ENCODE peak calls at places on chromosome 18, in four cellular contexts. D is HCT116, C is keratinocyte, Y is neural progenitor cell. I is an unnamed sample. For H3K4me1, the result is how much of the 10 kb centered on the place peaks cover.

GRCh38 chr18:2912357-2913299 is 65.8 kb downstream of the EMILIN2 start:
- DNase-seq in D (no peak), C (no peak), Y (no peak), I (peak)

GRCh38 chr18:10285283-10285640 is 169.2 kb upstream of the APCDD1 start:
- DNase-seq in D (no peak), C (no peak), Y (no peak), I (no peak)

GRCh38 chr18:28715206-28715605 is 538.3 kb upstream of the CDH2 start:
- DNase-seq in D (no peak), C (no peak), Y (no peak), I (no peak)

GRCh38 chr18:63073481-63073880 is 246.1 kb downstream of the BCL2 start:
- DNase-seq in D (no peak), C (no peak), Y (no peak), I (no peak)

GRCh38 chr18:57437433-57437781 is 2.2 kb downstream of the ONECUT2 start:
- DNase-seq in D (no peak), C (no peak), Y (peak), I (peak)

GRCh38 chr18:22221350-22221749 is 52.0 kb downstream of the GATA6 start:
- DNase-seq in D (no peak), C (no peak), Y (no peak), I (no peak)

GRCh38 chr18:63099848-63100625 is 219.5 kb downstream of the BCL2 start:
- DNase-seq in D (no peak), C (no peak), Y (no peak), I (no peak)

GRCh38 chr18:77321823-77322805 is 72.5 kb downstream of the GALR1 start:
- DNase-seq in D (no peak), C (no peak), Y (no peak), I (no peak)

GRCh38 chr18:58057291-58057965 is 13.4 kb downstream of the NEDD4L start:
- DNase-seq in D (no peak), C (no peak), Y (no peak), I (no peak)

GRCh38 chr18:26021061-26021754 is 69.2 kb downstream of the SS18 start:
- DNase-seq in D (no peak), C (no peak), Y (no peak), I (no peak)

GRCh38 chr18:37534627-37535026 is 31.0 kb downstream of the CELF4 start:
- DNase-seq in D (no peak), C (no peak), Y (no peak), I (no peak)

GRCh38 chr18:62716679-62717058 is 1.3 kb downstream of the PHLPP1 start:
- DNase-seq in D (no peak), C (no peak), Y (peak), I (peak)

GRCh38 chr18:73365018-73365417 is 497.2 kb upstream of the NETO1 start:
- DNase-seq in D (no peak), C (no peak), Y (no peak), I (no peak)

GRCh38 chr18:55404811-55405654 is 183.0 kb downstream of the TCF4 start:
- DNase-seq in D (no peak), C (no peak), Y (no peak), I (no peak)

GRCh38 chr18:62784966-62785413 is 69.6 kb downstream of the PHLPP1 start:
- DNase-seq in D (no peak), C (no peak), Y (peak), I (no peak)

GRCh38 chr18:54606835-54607212 is 15.8 kb downstream of the DYNAP start:
- DNase-seq in D (no peak), C (no peak), Y (no peak), I (no peak)

GRCh38 chr18:24657461-24657860 is 197.0 kb downstream of the HRH4 start:
- DNase-seq in D (no peak), C (no peak), Y (no peak), I (no peak)

GRCh38 chr18:45621068-45621511 is 5.8 kb downstream of the SLC14A2 start:
- DNase-seq in D (peak), C (no peak), Y (peak), I (no peak)

GRCh38 chr18:51857989-51858388 is 482.0 kb upstream of the DCC start:
- DNase-seq in D (no peak), C (no peak), Y (no peak), I (no peak)

GRCh38 chr18:45998244-45998643 is 31.1 kb upstream of the EPG5 start:
- DNase-seq in D (no peak), C (no peak), Y (no peak), I (no peak)

GRCh38 chr18:36450264-36450663 is 152.8 kb downstream of the FHOD3 start:
- DNase-seq in D (no peak), C (no peak), Y (no peak), I (no peak)

GRCh38 chr18:59605633-59606192 is 91.5 kb downstream of the CCBE1 start:
- DNase-seq in D (no peak), C (no peak), Y (no peak), I (no peak)

GRCh38 chr18:54671291-54671881 is 80.3 kb downstream of the DYNAP start:
- DNase-seq in D (peak), C (no peak), Y (peak), I (no peak)

GRCh38 chr18:65607161-65607560 is 143.7 kb upstream of the CDH7 start:
- DNase-seq in D (no peak), C (no peak), Y (no peak), I (no peak)

GRCh38 chr18:22300665-22301636 is 116.8 kb downstream of the CTAGE1 start:
- DNase-seq in D (no peak), C (no peak), Y (no peak), I (no peak)

GRCh38 chr18:34709631-34710429 is at the start of gene DTNA:
- DNase-seq in D (no peak), C (no peak), Y (peak), I (no peak)

GRCh38 chr18:68984342-68984741 is 186.5 kb downstream of the CCDC102B start:
- DNase-seq in D (no peak), C (no peak), Y (no peak), I (no peak)

GRCh38 chr18:75350857-75351256 is 76.6 kb downstream of the SMIM21 start:
- DNase-seq in D (no peak), C (no peak), Y (no peak), I (no peak)

GRCh38 chr18:3554811-3555427 is 104.9 kb downstream of the TGIF1 start:
- DNase-seq in D (no peak), C (no peak), Y (no peak), I (no peak)

GRCh38 chr18:58697131-58697530 is 25.9 kb downstream of the MALT1 start:
- DNase-seq in D (no peak), C (no peak), Y (no peak), I (no peak)

GRCh38 chr18:55857961-55858360 is 270.0 kb upstream of the TCF4 start:
- DNase-seq in D (no peak), C (no peak), Y (no peak), I (no peak)

GRCh38 chr18:28512357-28512756 is 335.4 kb upstream of the CDH2 start:
- DNase-seq in D (no peak), C (no peak), Y (no peak), I (no peak)

GRCh38 chr18:47260138-47260923 is 8.9 kb upstream of the SKOR2 start:
- DNase-seq in D (no peak), C (no peak), Y (peak), I (peak)

GRCh38 chr18:49494660-49495059 is 7.6 kb upstream of the C18orf32 start:
- DNase-seq in D (no peak), C (no peak), Y (no peak), I (no peak)

GRCh38 chr18:61502472-61502871 is 169.2 kb downstream of the CDH20 start:
- DNase-seq in D (peak), C (peak), Y (peak), I (no peak)
- TF ChIP-seq CTCF in D (peak), C (peak), Y (peak), I (peak)

GRCh38 chr18:32110005-32110404 is 18.3 kb downstream of the RNF138 start:
- DNase-seq in D (no peak), C (no peak), Y (no peak), I (no peak)

GRCh38 chr18:32104516-32104915 is 12.8 kb downstream of the RNF138 start:
- DNase-seq in D (no peak), C (no peak), Y (no peak), I (no peak)
- H3K4me1 ChIP-seq in D (under half), C (under half), Y (under half), I (under half)

GRCh38 chr18:32339062-32339461 is 131.6 kb downstream of the GAREM1 start:
- DNase-seq in D (no peak), C (no peak), Y (no peak), I (no peak)

GRCh38 chr18:32332708-32333107 is 138.0 kb downstream of the GAREM1 start:
- DNase-seq in D (no peak), C (no peak), Y (no peak), I (no peak)

GRCh38 chr18:32333781-32334180 is 136.9 kb downstream of the GAREM1 start:
- DNase-seq in D (no peak), C (no peak), Y (peak), I (no peak)

GRCh38 chr18:32337347-32337746 is 133.3 kb downstream of the GAREM1 start:
- DNase-seq in D (no peak), C (no peak), Y (no peak), I (no peak)

GRCh38 chr18:32337821-32338220 is 132.9 kb downstream of the GAREM1 start:
- DNase-seq in D (no peak), C (no peak), Y (no peak), I (no peak)
- H3K9ac ChIP-seq in D (no peak), C (no peak), Y (no peak), I (no peak)

GRCh38 chr18:79962311-79962710 is 2.1 kb upstream of the HSBP1L1 start:
- DNase-seq in D (peak), C (no peak), Y (no peak), I (no peak)

GRCh38 chr18:79961527-79962291 is 2.7 kb upstream of the HSBP1L1 start:
- DNase-seq in D (no peak), C (no peak), Y (peak), I (no peak)

GRCh38 chr18:79964330-79965118 is at the start of gene HSBP1L1:
- DNase-seq in D (peak), C (no peak), Y (peak), I (peak)

GRCh38 chr18:79963658-79964329 is 649 bp upstream of the HSBP1L1 start:
- DNase-seq in D (no peak), C (no peak), Y (no peak), I (peak)

DNA sequence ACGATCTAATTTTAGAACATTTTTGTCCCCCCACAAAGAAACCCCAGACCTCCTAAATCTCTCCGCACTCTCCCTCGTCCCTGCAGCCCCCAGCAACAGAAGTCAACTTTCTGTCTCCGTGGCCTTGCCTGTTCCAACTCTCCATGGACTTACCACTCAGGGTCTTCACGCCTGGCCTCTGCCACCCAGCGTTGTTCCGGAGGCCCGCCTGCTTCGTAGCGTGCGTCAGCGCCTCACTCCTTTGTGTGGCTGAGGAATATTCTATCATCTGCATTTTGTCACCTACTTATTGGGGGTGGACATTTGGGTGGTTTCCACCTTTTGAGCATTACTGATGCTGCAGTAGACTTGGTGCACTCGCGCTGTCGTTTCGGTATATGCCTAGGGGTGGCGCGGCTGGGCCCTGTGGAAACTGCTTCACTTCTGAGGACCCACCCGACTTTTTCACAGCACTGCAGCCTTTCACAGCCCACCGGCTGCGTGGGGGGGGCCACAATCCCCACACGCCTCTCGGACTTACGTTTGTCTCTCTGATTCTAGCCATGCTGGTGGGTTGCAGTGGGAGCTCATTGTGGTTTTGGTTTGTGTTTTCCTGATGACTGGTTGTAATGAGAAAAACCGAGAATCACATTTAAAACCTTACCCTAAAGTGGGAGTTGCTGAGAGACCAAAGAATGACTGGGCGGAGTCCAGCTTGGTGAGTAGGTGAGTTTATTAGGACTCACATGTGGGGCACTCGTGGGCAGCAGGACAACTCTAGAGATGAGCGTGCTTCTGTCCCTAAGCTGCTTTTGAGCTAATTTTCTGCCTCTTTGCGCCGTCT is 1.4 kb upstream of the HSBP1L1 start:
- DNase-seq in D (no peak), C (no peak), Y (peak), I (no peak)
- TF ChIP-seq CTCF in D (no peak), C (no peak), Y (no peak), I (no peak)

GRCh38 chr18:13219012-13219396 is 444 bp downstream of the LDLRAD4 start:
- DNase-seq in D (no peak), C (no peak), Y (peak), I (no peak)
- H3K4me1 ChIP-seq in D (under half), C (under half), Y (under half), I (under half)

DNA sequence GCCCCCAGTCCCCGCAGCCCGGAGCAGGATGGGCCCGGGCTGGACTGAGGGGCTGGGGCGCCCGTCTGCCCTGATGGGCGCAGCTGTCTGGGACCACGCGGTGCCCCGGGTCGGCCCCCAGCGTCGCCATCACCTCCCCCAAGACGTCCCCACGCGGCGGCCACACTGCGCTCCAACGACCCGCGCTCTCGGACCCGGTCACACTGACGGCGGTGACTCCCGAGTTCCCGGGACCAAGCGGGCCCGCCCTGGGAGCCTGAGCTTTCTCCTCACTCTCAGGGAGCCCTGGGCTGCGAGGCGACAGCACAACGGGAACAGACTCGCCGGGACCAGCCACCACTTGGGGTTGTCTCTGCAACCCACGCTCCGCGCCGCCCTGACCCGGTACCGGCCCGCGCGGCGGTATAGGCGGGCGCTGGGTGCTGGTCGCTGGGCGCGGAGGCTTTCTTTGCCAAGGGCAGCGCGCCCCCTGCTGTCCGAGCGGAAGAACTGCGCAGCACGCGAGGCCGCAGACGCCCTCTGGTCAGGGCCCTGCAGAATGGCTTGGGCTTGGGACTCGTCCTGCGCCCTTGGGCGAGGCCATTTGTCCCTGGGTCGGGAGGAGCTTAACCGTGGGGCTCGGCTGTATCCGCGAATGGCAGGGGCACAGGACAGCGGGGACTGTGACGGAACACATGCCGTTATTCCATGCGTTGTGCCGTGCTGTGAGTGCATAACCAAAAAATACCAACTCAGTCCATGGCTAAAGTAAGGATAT is 54.8 kb upstream of the ANKRD62 start:
- DNase-seq in D (peak), C (no peak), Y (peak), I (peak)
- H3K9ac ChIP-seq in D (peak), C (peak), Y (no peak), I (no peak)

GRCh38 chr18:12278765-12279682 is 24.9 kb downstream of the CIDEA start:
- DNase-seq in D (no peak), C (no peak), Y (peak), I (peak)
- TF ChIP-seq CTCF in D (no peak), C (no peak), Y (peak), I (no peak)

DNA sequence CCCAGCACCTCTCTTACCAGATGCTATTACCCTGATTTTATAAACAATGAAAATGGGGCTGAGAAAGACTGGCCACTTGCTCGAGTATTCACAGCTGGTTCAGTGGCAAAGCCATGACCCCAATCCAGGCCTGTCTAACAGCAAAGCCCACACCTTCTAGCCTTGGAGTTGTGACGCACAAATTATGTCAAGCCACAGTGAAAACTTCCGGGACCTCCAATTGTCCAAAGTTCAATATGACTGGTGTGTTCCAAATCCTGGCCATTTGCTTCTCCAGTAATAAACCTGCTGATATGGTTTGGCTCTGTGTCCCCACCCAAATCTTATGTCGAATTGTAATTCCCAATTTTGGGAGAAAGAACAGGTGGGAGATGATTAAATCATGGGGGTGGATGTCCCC is 64.7 kb upstream of the RIOK3 start:
- DNase-seq in D (no peak), C (no peak), Y (no peak), I (no peak)
- H3K4me1 ChIP-seq in D (under half), C (under half), Y (under half), I (under half)

I was measured in kidney.